ENCODE peak calls at places on chromosome 22, in four cellular contexts. One of them, this sample, is unnamed.
A peak's percentile ranks its signal among the peaks of the same experiment; 100 is the strongest.

GRCh38 chr22:32534252-32535215 is 59.9 kb downstream of the FBXO7 start:
- DNase-seq in B cell: no peak
- DNase-seq in pancreas: no peak
- DNase-seq in colonic mucosa: peak; percentile 56
- DNase-seq in this sample: no peak

GRCh38 chr22:41770715-41771452 is 29.6 kb upstream of the CCDC134 start:
- DNase-seq in B cell: no peak
- DNase-seq in pancreas: no peak
- DNase-seq in colonic mucosa: no peak
- DNase-seq in this sample: no peak

GRCh38 chr22:24526191-24526590 is 28.7 kb downstream of the GUCD1 start:
- DNase-seq in B cell: no peak
- DNase-seq in pancreas: no peak
- DNase-seq in colonic mucosa: no peak
- DNase-seq in this sample: no peak

GRCh38 chr22:30575011-30575671 is 676 bp upstream of the GAL3ST1 start:
- DNase-seq in B cell: no peak
- DNase-seq in pancreas: peak; percentile 74
- DNase-seq in colonic mucosa: peak; percentile 27
- DNase-seq in this sample: no peak

GRCh38 chr22:26608129-26608528 is 9.7 kb downstream of the CRYBB1 start:
- DNase-seq in B cell: no peak
- DNase-seq in pancreas: no peak
- DNase-seq in colonic mucosa: no peak
- DNase-seq in this sample: no peak

GRCh38 chr22:47739216-47739615 is 976.8 kb downstream of the TBC1D22A start:
- DNase-seq in B cell: no peak
- DNase-seq in pancreas: no peak
- DNase-seq in colonic mucosa: no peak
- DNase-seq in this sample: no peak

GRCh38 chr22:33271390-33272161 is 213.4 kb upstream of the SYN3 start:
- DNase-seq in B cell: peak; percentile 54
- DNase-seq in pancreas: peak; percentile 85
- DNase-seq in colonic mucosa: peak; percentile 55
- DNase-seq in this sample: peak; percentile 57

GRCh38 chr22:46481386-46481785 is 56.0 kb downstream of the CELSR1 start:
- DNase-seq in B cell: no peak
- DNase-seq in pancreas: no peak
- DNase-seq in colonic mucosa: no peak
- DNase-seq in this sample: no peak

GRCh38 chr22:42344391-42344861 is 74.0 kb upstream of the TCF20 start:
- DNase-seq in B cell: no peak
- DNase-seq in pancreas: no peak
- DNase-seq in colonic mucosa: no peak
- DNase-seq in this sample: no peak

GRCh38 chr22:23565288-23565941 is 14.7 kb downstream of the IGLL1 start:
- DNase-seq in B cell: peak; percentile 65
- DNase-seq in pancreas: no peak
- DNase-seq in colonic mucosa: peak; percentile 28
- DNase-seq in this sample: peak; percentile 28

GRCh38 chr22:35330258-35330861 is 30.7 kb downstream of the TOM1 start:
- DNase-seq in B cell: no peak
- DNase-seq in pancreas: peak; percentile 66
- DNase-seq in colonic mucosa: peak; percentile 70
- DNase-seq in this sample: no peak

GRCh38 chr22:28869736-28870135 is 13.6 kb upstream of the ZNRF3 start:
- DNase-seq in B cell: no peak
- DNase-seq in pancreas: no peak
- DNase-seq in colonic mucosa: no peak
- DNase-seq in this sample: no peak

GRCh38 chr22:25192406-25192805 is 7.3 kb upstream of the CRYBB3 start:
- DNase-seq in B cell: no peak
- DNase-seq in pancreas: no peak
- DNase-seq in colonic mucosa: no peak
- DNase-seq in this sample: no peak

GRCh38 chr22:42074153-42074750 is at the start of gene PHETA2:
- DNase-seq in B cell: peak; percentile 82
- DNase-seq in pancreas: peak; percentile 61
- DNase-seq in colonic mucosa: peak; percentile 65
- DNase-seq in this sample: peak; percentile 42

GRCh38 chr22:31585161-31585859 is 76.7 kb downstream of the PISD start:
- DNase-seq in B cell: no peak
- DNase-seq in pancreas: no peak
- DNase-seq in colonic mucosa: no peak
- DNase-seq in this sample: no peak

DNA sequence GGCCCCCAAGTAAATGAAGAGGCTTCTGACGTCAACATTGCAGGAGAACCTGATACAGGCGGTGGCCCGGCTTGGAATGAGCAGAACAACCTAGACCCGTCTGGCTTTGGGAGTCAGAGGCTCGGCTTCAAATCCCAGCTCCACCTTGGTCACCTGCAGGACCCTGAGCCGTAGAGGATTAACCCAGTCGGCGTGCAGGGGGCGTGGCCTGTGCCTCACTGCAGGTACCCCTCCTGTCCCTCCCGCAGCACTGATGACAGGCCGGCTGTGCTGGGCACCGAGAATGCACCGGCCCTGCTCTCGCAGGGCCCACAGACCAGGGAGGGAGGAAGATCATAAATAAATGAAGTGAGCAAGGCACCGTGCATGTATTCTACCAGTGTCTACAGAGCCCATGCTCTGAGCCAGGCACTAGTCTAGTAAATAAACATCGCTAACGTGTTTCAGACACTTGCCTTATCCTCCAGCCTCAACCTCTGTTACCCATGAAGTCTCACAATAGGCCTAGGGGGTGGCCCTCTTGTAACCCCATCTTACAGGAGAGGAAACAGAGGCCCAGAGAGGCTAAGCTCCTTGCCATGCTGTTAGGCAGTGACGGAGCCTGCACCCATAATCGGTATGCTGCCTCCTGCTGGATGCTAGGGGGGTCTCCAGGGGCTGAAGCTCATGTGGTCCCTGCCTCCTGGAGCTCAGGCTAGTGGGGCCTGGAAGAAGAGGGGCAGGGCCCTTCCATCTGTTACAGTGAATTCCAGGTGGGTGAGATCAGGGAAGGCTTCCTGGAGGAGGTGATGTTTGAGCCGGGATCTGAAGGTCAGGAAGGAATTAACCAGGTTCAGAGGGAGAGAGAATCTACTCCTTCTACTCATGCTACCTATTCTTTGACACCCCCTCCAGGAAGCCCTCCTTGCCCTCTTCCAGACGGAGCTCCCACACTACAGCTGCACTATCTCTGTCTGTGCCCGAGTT is 53.4 kb downstream of the RTL6 start:
- DNase-seq in B cell: no peak
- DNase-seq in pancreas: no peak
- DNase-seq in colonic mucosa: no peak
- DNase-seq in this sample: no peak
- TF ChIP-seq CTCF in B cell: no peak
- TF ChIP-seq CTCF in pancreas: no peak
- TF ChIP-seq CTCF in colonic mucosa: no peak
- TF ChIP-seq CTCF in this sample: no peak

GRCh38 chr22:36998620-36999351 is 20.5 kb downstream of the TST start:
- DNase-seq in B cell: no peak
- DNase-seq in pancreas: no peak
- DNase-seq in colonic mucosa: no peak
- DNase-seq in this sample: no peak
- TF ChIP-seq CTCF in B cell: no peak
- TF ChIP-seq CTCF in pancreas: no peak
- TF ChIP-seq CTCF in colonic mucosa: no peak
- TF ChIP-seq CTCF in this sample: peak; percentile 21

DNA sequence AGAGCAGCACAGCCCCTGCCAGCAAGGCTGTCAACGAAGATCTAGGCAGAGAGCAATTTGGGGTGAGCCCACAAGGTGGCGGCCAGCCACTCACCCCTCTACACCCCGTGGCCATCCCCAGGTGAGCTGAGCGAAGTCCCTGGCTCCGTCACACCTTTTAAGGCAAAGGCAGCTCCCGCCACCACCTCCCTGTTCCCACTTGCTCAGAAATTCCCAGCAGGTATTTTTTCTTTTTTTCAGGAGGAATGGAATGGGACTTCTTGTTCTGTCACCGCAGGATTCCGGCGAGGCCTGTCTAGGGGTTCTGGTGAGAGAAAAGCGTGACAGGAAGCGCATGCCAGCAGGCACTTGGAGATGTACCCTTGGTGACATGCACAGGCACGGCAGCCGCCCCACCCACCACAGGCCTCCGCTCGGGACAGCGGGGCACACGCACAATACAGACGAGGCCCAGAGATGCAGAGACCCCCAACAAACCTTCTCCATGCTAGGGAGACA is 10.0 kb downstream of the RPL3 start:
- DNase-seq in B cell: no peak
- DNase-seq in pancreas: no peak
- DNase-seq in colonic mucosa: no peak
- DNase-seq in this sample: no peak
- TF ChIP-seq CTCF in B cell: no peak
- TF ChIP-seq CTCF in pancreas: no peak
- TF ChIP-seq CTCF in colonic mucosa: no peak
- TF ChIP-seq CTCF in this sample: peak; percentile 2

GRCh38 chr22:36480941-36481392 is 473 bp downstream of the TXN2 start:
- DNase-seq in B cell: no peak
- DNase-seq in pancreas: no peak
- DNase-seq in colonic mucosa: no peak
- DNase-seq in this sample: no peak

GRCh38 chr22:36481393-36482168 is at the start of gene TXN2:
- DNase-seq in B cell: peak; percentile 94
- DNase-seq in pancreas: peak; percentile 96
- DNase-seq in colonic mucosa: peak; percentile 97
- DNase-seq in this sample: peak; percentile 97

GRCh38 chr22:36486619-36487384 is 5.4 kb upstream of the TXN2 start:
- DNase-seq in B cell: no peak
- DNase-seq in pancreas: no peak
- DNase-seq in colonic mucosa: peak; percentile 64
- DNase-seq in this sample: no peak
- TF ChIP-seq CTCF in B cell: peak; percentile 74
- TF ChIP-seq CTCF in pancreas: peak; percentile 17
- TF ChIP-seq CTCF in colonic mucosa: peak; percentile 51
- TF ChIP-seq CTCF in this sample: peak; percentile 17

GRCh38 chr22:20105456-20106204 is 10.3 kb upstream of the RANBP1 start:
- DNase-seq in B cell: no peak
- DNase-seq in pancreas: no peak
- DNase-seq in colonic mucosa: no peak
- DNase-seq in this sample: no peak

GRCh38 chr22:20101638-20102037 is 14.3 kb upstream of the RANBP1 start:
- DNase-seq in B cell: no peak
- DNase-seq in pancreas: no peak
- DNase-seq in colonic mucosa: no peak
- DNase-seq in this sample: no peak

GRCh38 chr22:20106205-20106848 is 9.6 kb upstream of the RANBP1 start:
- DNase-seq in B cell: no peak
- DNase-seq in pancreas: no peak
- DNase-seq in colonic mucosa: no peak
- DNase-seq in this sample: no peak

GRCh38 chr22:20099099-20099711 is 16.7 kb upstream of the RANBP1 start:
- DNase-seq in B cell: no peak
- DNase-seq in pancreas: no peak
- DNase-seq in colonic mucosa: no peak
- DNase-seq in this sample: no peak

DNA sequence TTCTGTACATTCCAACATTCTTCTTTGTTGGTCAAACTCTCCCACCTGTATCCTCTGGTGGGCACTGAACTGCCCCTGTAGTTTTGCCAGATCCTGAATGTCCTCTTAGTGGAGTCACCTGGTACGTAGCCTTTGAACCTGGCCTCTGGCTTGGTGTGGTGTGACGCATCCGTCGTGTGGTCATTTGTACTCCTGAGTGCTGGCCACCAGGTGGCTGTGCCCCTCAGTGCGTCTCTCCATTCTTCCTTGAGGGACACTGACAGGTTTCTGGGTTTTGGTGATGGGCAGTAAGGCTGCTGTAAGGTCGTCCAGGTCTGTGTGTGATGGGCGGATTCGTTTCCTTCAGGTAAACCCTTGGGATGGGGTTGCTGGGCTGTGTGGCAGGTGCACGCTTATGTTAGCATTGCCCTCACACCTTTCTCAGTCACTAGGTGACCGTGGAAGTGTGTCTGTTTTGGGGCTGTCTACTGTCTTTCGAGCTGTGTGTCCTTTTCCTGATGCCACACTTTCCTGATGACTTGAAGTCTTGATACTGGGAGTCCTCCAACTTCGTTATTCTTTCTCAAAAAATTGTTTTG is 13.6 kb upstream of the RANBP1 start:
- DNase-seq in B cell: no peak
- DNase-seq in pancreas: no peak
- DNase-seq in colonic mucosa: no peak
- DNase-seq in this sample: no peak
- TF ChIP-seq CTCF in B cell: no peak
- TF ChIP-seq CTCF in pancreas: no peak
- TF ChIP-seq CTCF in colonic mucosa: no peak
- TF ChIP-seq CTCF in this sample: no peak

DNA sequence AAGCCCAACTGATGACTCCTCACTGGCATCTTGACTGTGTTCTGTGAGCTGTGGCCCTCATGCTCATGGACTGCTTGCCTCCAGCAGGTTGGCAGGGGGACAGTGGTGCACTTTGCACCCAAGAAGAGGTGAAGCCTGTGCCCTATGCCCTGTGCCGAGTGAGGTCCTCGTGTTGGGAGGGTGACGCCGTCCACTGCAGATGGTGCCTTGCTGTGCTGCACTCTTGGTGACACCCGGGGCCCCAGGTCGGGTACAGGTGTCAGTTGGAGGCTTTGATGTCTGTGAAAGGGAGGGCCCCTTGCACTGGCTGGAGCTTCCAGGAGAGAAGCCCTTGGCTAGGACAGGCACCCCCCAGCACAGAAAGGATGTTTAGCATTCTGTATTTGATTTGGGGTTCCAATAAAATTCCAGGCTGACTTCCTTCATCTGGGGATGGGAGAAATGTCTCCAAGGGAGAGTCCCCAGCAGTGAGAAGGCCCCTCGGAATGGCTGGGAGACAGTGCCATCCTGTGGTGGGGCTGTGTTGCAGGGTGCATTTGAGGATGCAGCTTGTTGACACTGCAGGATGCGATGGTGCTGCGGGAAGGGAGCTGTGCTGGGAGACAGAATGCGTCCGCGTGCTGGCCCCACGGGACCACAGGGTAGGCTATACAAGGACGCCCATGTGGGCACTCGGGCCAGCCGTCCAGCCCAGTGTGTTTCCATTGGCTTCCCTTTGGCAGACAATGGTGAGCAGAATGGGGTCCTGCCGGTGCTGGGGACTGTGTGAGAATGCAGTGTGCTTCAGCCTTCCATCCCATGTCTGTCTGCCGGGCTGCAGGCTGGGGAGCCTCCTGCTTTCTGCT is 2.5 kb upstream of the ZDHHC8 start:
- DNase-seq in B cell: no peak
- DNase-seq in pancreas: no peak
- DNase-seq in colonic mucosa: peak; percentile 35
- DNase-seq in this sample: no peak
- TF ChIP-seq CTCF in B cell: no peak
- TF ChIP-seq CTCF in pancreas: no peak
- TF ChIP-seq CTCF in colonic mucosa: no peak
- TF ChIP-seq CTCF in this sample: peak; percentile 43